ENCODE peak calls at places on chromosomes 12 and 14, in eight cellular contexts. L, B, V, A, U, O, N and Q are unnamed samples.

GRCh38 chr12:1457901-1458300 is 136.5 kb downstream of the FBXL14 start:
- DNase-seq in B (no peak), L (no peak), N (peak), A (no peak), O (no peak), U (peak), V (no peak), Q (no peak)

GRCh38 chr12:49110191-49111155 is at the start of gene LMBR1L:
- DNase-seq in V (peak), U (peak), B (peak), L (peak), A (peak), N (peak), O (peak), Q (peak)

GRCh38 chr14:79037593-79037992 is 867.4 kb downstream of the NRXN3 start:
- DNase-seq in O (no peak), L (no peak), B (no peak), U (no peak), N (no peak), V (peak), A (no peak), Q (no peak)

GRCh38 chr12:64010069-64010686 is 165.7 kb downstream of the SRGAP1 start:
- DNase-seq in O (no peak), V (no peak), B (no peak), L (no peak), A (no peak), U (no peak), N (peak), Q (no peak)

GRCh38 chr14:64762044-64763034 is 58.1 kb downstream of the PLEKHG3 start:
- DNase-seq in O (no peak), L (peak), B (peak), V (peak), N (peak), U (no peak), A (peak), Q (no peak)

GRCh38 chr14:59333668-59334067 is 131.5 kb downstream of the GPR135 start:
- DNase-seq in B (peak), V (no peak), N (peak), A (no peak), L (no peak), U (no peak), O (no peak), Q (no peak)

GRCh38 chr14:86796221-86797074 is 1196.5 kb downstream of the GALC start:
- DNase-seq in A (no peak), V (no peak), B (no peak), O (no peak), L (no peak), U (no peak), N (peak), Q (no peak)

GRCh38 chr14:77882098-77882497 is 82.2 kb downstream of the ADCK1 start:
- DNase-seq in B (no peak), V (peak), L (peak), O (no peak), A (no peak), N (peak), U (no peak), Q (no peak)

GRCh38 chr12:56836800-56837663 is 73.9 kb downstream of the HSD17B6 start:
- DNase-seq in V (peak), L (peak), B (peak), A (no peak), U (no peak), N (peak), O (no peak), Q (no peak)

GRCh38 chr12:22978962-22979361 is 354.0 kb downstream of the ETNK1 start:
- DNase-seq in V (no peak), N (peak), U (peak), O (no peak), A (no peak), L (no peak), B (no peak), Q (peak)